ENCODE peak calls at places on chromosomes 16 and 17, in four cellular contexts. G is aorta, T is activated T-cell treated with anti-CD3 and anti-CD28 coated beads for 1 hour, Q is adrenal gland. L is an unnamed sample.

GRCh38 chr16:89574681-89575246 is 794 bp upstream of the CPNE7 start:
- DNase-seq in T (peak), G (peak), Q (peak), L (peak)

GRCh38 chr16:72989203-72989991 is 58.5 kb downstream of the ZFHX3 start:
- DNase-seq in G (no peak), Q (peak), T (no peak), L (no peak)

GRCh38 chr16:87562201-87562600 is 40.1 kb upstream of the JPH3 start:
- DNase-seq in G (no peak), Q (no peak), T (no peak), L (no peak)

GRCh38 chr16:12344577-12345343 is 368.2 kb downstream of the SNX29 start:
- DNase-seq in G (no peak), T (no peak), Q (no peak), L (no peak)

GRCh38 chr16:58459344-58460218 is 40.4 kb upstream of the NDRG4 start:
- DNase-seq in G (no peak), Q (peak), T (no peak), L (no peak)

GRCh38 chr16:14501331-14502255 is 128.5 kb downstream of the PARN start:
- DNase-seq in T (no peak), Q (peak), G (peak), L (no peak)

GRCh38 chr16:14569213-14569612 is 60.8 kb downstream of the PARN start:
- DNase-seq in Q (no peak), G (no peak), T (no peak), L (no peak)

GRCh38 chr17:64698725-64699124 is 36.6 kb upstream of the SMURF2 start:
- DNase-seq in Q (no peak), G (no peak), T (no peak), L (no peak)

GRCh38 chr17:17847726-17848125 is 10.9 kb upstream of the SREBF1 start:
- DNase-seq in Q (no peak), T (no peak), G (no peak), L (no peak)

GRCh38 chr17:43315858-43316521 is 82.2 kb upstream of the RNU2-1 start:
- DNase-seq in Q (no peak), T (no peak), G (no peak), L (no peak)

GRCh38 chr17:39671651-39672521 is 3.6 kb downstream of the PNMT start:
- DNase-seq in T (no peak), Q (peak), G (no peak), L (no peak)

GRCh38 chr17:4064366-4064765 is 78.5 kb downstream of the ZZEF1 start:
- DNase-seq in Q (peak), T (no peak), G (no peak), L (no peak)

GRCh38 chr17:75350706-75351105 is 54.8 kb downstream of the GRB2 start:
- DNase-seq in T (no peak), G (no peak), Q (no peak), L (no peak)

L was measured in activated CD4-positive, alpha-beta T cell treated with anti-CD3 and anti-CD28 coated beads, Interleukin-2, amount 50 U/mL, for 1 hour.